ENCODE peak calls at places on chromosomes 16 and 17, in seven cellular contexts. One of them, this sample, is unnamed.

GRCh38 chr16:77211880-77212735 is 12.9 kb downstream of the SYCE1L start:
- DNase-seq in A549: peak
- DNase-seq in astrocyte of the spinal cord: peak
- DNase-seq in activated CD4-positive, CD25-positive, alpha-beta regulatory T cell treated with anti-CD3 and anti-CD28 coated beads, Interleukin-2, amount 50 U/mL, for 72 hours: peak
- DNase-seq in NCI-H1048: peak
- DNase-seq in Panc1: no peak
- DNase-seq in cerebellar nuclear complex: no peak
- DNase-seq in this sample: peak

GRCh38 chr17:74260525-74260850 is 13.5 kb upstream of the DNAI2 start:
- DNase-seq in A549: no peak
- DNase-seq in astrocyte of the spinal cord: no peak
- DNase-seq in activated CD4-positive, CD25-positive, alpha-beta regulatory T cell treated with anti-CD3 and anti-CD28 coated beads, Interleukin-2, amount 50 U/mL, for 72 hours: no peak
- DNase-seq in NCI-H1048: no peak
- DNase-seq in Panc1: no peak
- DNase-seq in cerebellar nuclear complex: no peak
- DNase-seq in this sample: no peak

GRCh38 chr17:55773671-55774070 is 22.8 kb downstream of the PCTP start:
- DNase-seq in A549: no peak
- DNase-seq in astrocyte of the spinal cord: no peak
- DNase-seq in activated CD4-positive, CD25-positive, alpha-beta regulatory T cell treated with anti-CD3 and anti-CD28 coated beads, Interleukin-2, amount 50 U/mL, for 72 hours: no peak
- DNase-seq in NCI-H1048: no peak
- DNase-seq in Panc1: no peak
- DNase-seq in cerebellar nuclear complex: no peak
- DNase-seq in this sample: no peak

GRCh38 chr16:35605921-35606320 is 2146.5 kb downstream of the TP53TG3F start:
- DNase-seq in A549: no peak
- DNase-seq in astrocyte of the spinal cord: no peak
- DNase-seq in activated CD4-positive, CD25-positive, alpha-beta regulatory T cell treated with anti-CD3 and anti-CD28 coated beads, Interleukin-2, amount 50 U/mL, for 72 hours: no peak
- DNase-seq in NCI-H1048: no peak
- DNase-seq in Panc1: no peak
- DNase-seq in cerebellar nuclear complex: no peak
- DNase-seq in this sample: no peak

GRCh38 chr16:69100046-69100765 is 5.2 kb upstream of the HAS3 start:
- DNase-seq in A549: no peak
- DNase-seq in astrocyte of the spinal cord: no peak
- DNase-seq in activated CD4-positive, CD25-positive, alpha-beta regulatory T cell treated with anti-CD3 and anti-CD28 coated beads, Interleukin-2, amount 50 U/mL, for 72 hours: no peak
- DNase-seq in NCI-H1048: no peak
- DNase-seq in Panc1: no peak
- DNase-seq in cerebellar nuclear complex: no peak
- DNase-seq in this sample: no peak

GRCh38 chr16:12881771-12882170 is 19.6 kb upstream of the SHISA9 start:
- DNase-seq in A549: no peak
- DNase-seq in astrocyte of the spinal cord: no peak
- DNase-seq in activated CD4-positive, CD25-positive, alpha-beta regulatory T cell treated with anti-CD3 and anti-CD28 coated beads, Interleukin-2, amount 50 U/mL, for 72 hours: no peak
- DNase-seq in NCI-H1048: no peak
- DNase-seq in Panc1: no peak
- DNase-seq in cerebellar nuclear complex: no peak
- DNase-seq in this sample: no peak

GRCh38 chr16:53043462-53043861 is 9.2 kb downstream of the CHD9NB start:
- DNase-seq in A549: no peak
- DNase-seq in astrocyte of the spinal cord: no peak
- DNase-seq in activated CD4-positive, CD25-positive, alpha-beta regulatory T cell treated with anti-CD3 and anti-CD28 coated beads, Interleukin-2, amount 50 U/mL, for 72 hours: no peak
- DNase-seq in NCI-H1048: no peak
- DNase-seq in Panc1: no peak
- DNase-seq in cerebellar nuclear complex: no peak
- DNase-seq in this sample: no peak

GRCh38 chr17:77750427-77751043 is 208.0 kb upstream of the TNRC6C start:
- DNase-seq in A549: no peak
- DNase-seq in astrocyte of the spinal cord: no peak
- DNase-seq in activated CD4-positive, CD25-positive, alpha-beta regulatory T cell treated with anti-CD3 and anti-CD28 coated beads, Interleukin-2, amount 50 U/mL, for 72 hours: no peak
- DNase-seq in NCI-H1048: no peak
- DNase-seq in Panc1: no peak
- DNase-seq in cerebellar nuclear complex: no peak
- DNase-seq in this sample: no peak

This sample was measured in GM13977.